ENCODE peak calls at places on chromosomes 3 and 15, in four cellular contexts. One of them, this sample, is unnamed.

GRCh38 chr3:65006300-65006739 is 318.5 kb upstream of the ADAMTS9 start:
- DNase-seq in stimulated activated CD4-positive, alpha-beta T cell treated with anti-CD3 and anti-CD28 coated beads, Interleukin-1b, Interleukin-23, amount 100 ng/mL, for 24 hours: no peak
- DNase-seq in neural progenitor cell: no peak
- DNase-seq in anterior cingulate cortex: no peak
- DNase-seq in this sample: peak

GRCh38 chr3:59263152-59263551 is 213.3 kb upstream of the CFAP20DC start:
- DNase-seq in anterior cingulate cortex: no peak
- DNase-seq in stimulated activated CD4-positive, alpha-beta T cell treated with anti-CD3 and anti-CD28 coated beads, Interleukin-1b, Interleukin-23, amount 100 ng/mL, for 24 hours: no peak
- DNase-seq in neural progenitor cell: no peak
- DNase-seq in this sample: no peak

GRCh38 chr15:59722451-59722850 is 33.3 kb upstream of the BNIP2 start:
- DNase-seq in anterior cingulate cortex: no peak
- DNase-seq in neural progenitor cell: no peak
- DNase-seq in stimulated activated CD4-positive, alpha-beta T cell treated with anti-CD3 and anti-CD28 coated beads, Interleukin-1b, Interleukin-23, amount 100 ng/mL, for 24 hours: no peak
- DNase-seq in this sample: no peak

GRCh38 chr15:74641151-74641550 is 25.5 kb downstream of the CLK3 start:
- DNase-seq in stimulated activated CD4-positive, alpha-beta T cell treated with anti-CD3 and anti-CD28 coated beads, Interleukin-1b, Interleukin-23, amount 100 ng/mL, for 24 hours: no peak
- DNase-seq in neural progenitor cell: no peak
- DNase-seq in anterior cingulate cortex: no peak
- DNase-seq in this sample: no peak

GRCh38 chr15:101008158-101009139 is 89.3 kb downstream of the LRRK1 start:
- DNase-seq in neural progenitor cell: peak
- DNase-seq in stimulated activated CD4-positive, alpha-beta T cell treated with anti-CD3 and anti-CD28 coated beads, Interleukin-1b, Interleukin-23, amount 100 ng/mL, for 24 hours: peak
- DNase-seq in anterior cingulate cortex: peak
- DNase-seq in this sample: peak

GRCh38 chr3:122055215-122055614 is at the start of gene CD86:
- DNase-seq in anterior cingulate cortex: no peak
- DNase-seq in neural progenitor cell: no peak
- DNase-seq in stimulated activated CD4-positive, alpha-beta T cell treated with anti-CD3 and anti-CD28 coated beads, Interleukin-1b, Interleukin-23, amount 100 ng/mL, for 24 hours: no peak
- DNase-seq in this sample: no peak

GRCh38 chr3:25235471-25235870 is 192.6 kb upstream of the RARB start:
- DNase-seq in anterior cingulate cortex: no peak
- DNase-seq in neural progenitor cell: no peak
- DNase-seq in stimulated activated CD4-positive, alpha-beta T cell treated with anti-CD3 and anti-CD28 coated beads, Interleukin-1b, Interleukin-23, amount 100 ng/mL, for 24 hours: no peak
- DNase-seq in this sample: peak

GRCh38 chr3:157491136-157491535 is 12.1 kb downstream of the VEPH1 start:
- DNase-seq in stimulated activated CD4-positive, alpha-beta T cell treated with anti-CD3 and anti-CD28 coated beads, Interleukin-1b, Interleukin-23, amount 100 ng/mL, for 24 hours: no peak
- DNase-seq in anterior cingulate cortex: no peak
- DNase-seq in neural progenitor cell: no peak
- DNase-seq in this sample: no peak

GRCh38 chr15:57031605-57032004 is 113.2 kb downstream of the TCF12 start:
- DNase-seq in anterior cingulate cortex: peak
- DNase-seq in neural progenitor cell: no peak
- DNase-seq in stimulated activated CD4-positive, alpha-beta T cell treated with anti-CD3 and anti-CD28 coated beads, Interleukin-1b, Interleukin-23, amount 100 ng/mL, for 24 hours: no peak
- DNase-seq in this sample: peak

GRCh38 chr3:33211444-33211843 is 7.2 kb downstream of the SUSD5 start:
- DNase-seq in stimulated activated CD4-positive, alpha-beta T cell treated with anti-CD3 and anti-CD28 coated beads, Interleukin-1b, Interleukin-23, amount 100 ng/mL, for 24 hours: no peak
- DNase-seq in anterior cingulate cortex: no peak
- DNase-seq in neural progenitor cell: no peak
- DNase-seq in this sample: peak

GRCh38 chr3:138197058-138197457 is 10.0 kb downstream of the ARMC8 start:
- DNase-seq in stimulated activated CD4-positive, alpha-beta T cell treated with anti-CD3 and anti-CD28 coated beads, Interleukin-1b, Interleukin-23, amount 100 ng/mL, for 24 hours: no peak
- DNase-seq in anterior cingulate cortex: no peak
- DNase-seq in neural progenitor cell: peak
- DNase-seq in this sample: peak

GRCh38 chr15:33956397-33956796 is 11.9 kb upstream of the CHRM5 start:
- DNase-seq in stimulated activated CD4-positive, alpha-beta T cell treated with anti-CD3 and anti-CD28 coated beads, Interleukin-1b, Interleukin-23, amount 100 ng/mL, for 24 hours: no peak
- DNase-seq in neural progenitor cell: no peak
- DNase-seq in anterior cingulate cortex: no peak
- DNase-seq in this sample: no peak

GRCh38 chr3:76387000-76387399 is 601.7 kb upstream of the ZNF717 start:
- DNase-seq in anterior cingulate cortex: no peak
- DNase-seq in neural progenitor cell: peak
- DNase-seq in stimulated activated CD4-positive, alpha-beta T cell treated with anti-CD3 and anti-CD28 coated beads, Interleukin-1b, Interleukin-23, amount 100 ng/mL, for 24 hours: no peak
- DNase-seq in this sample: no peak

GRCh38 chr15:101525087-101525669 is 35.7 kb upstream of the PCSK6 start:
- DNase-seq in neural progenitor cell: no peak
- DNase-seq in anterior cingulate cortex: no peak
- DNase-seq in stimulated activated CD4-positive, alpha-beta T cell treated with anti-CD3 and anti-CD28 coated beads, Interleukin-1b, Interleukin-23, amount 100 ng/mL, for 24 hours: no peak
- DNase-seq in this sample: no peak

GRCh38 chr3:31350307-31350706 is 182.4 kb upstream of the STT3B start:
- DNase-seq in anterior cingulate cortex: no peak
- DNase-seq in neural progenitor cell: peak
- DNase-seq in stimulated activated CD4-positive, alpha-beta T cell treated with anti-CD3 and anti-CD28 coated beads, Interleukin-1b, Interleukin-23, amount 100 ng/mL, for 24 hours: no peak
- DNase-seq in this sample: no peak

GRCh38 chr3:195450731-195451229 is 8.0 kb upstream of the ACAP2 start:
- DNase-seq in stimulated activated CD4-positive, alpha-beta T cell treated with anti-CD3 and anti-CD28 coated beads, Interleukin-1b, Interleukin-23, amount 100 ng/mL, for 24 hours: no peak
- DNase-seq in anterior cingulate cortex: no peak
- DNase-seq in neural progenitor cell: no peak
- DNase-seq in this sample: no peak

GRCh38 chr15:56524915-56525314 is 60.0 kb upstream of the MNS1 start:
- DNase-seq in neural progenitor cell: no peak
- DNase-seq in anterior cingulate cortex: no peak
- DNase-seq in stimulated activated CD4-positive, alpha-beta T cell treated with anti-CD3 and anti-CD28 coated beads, Interleukin-1b, Interleukin-23, amount 100 ng/mL, for 24 hours: no peak
- DNase-seq in this sample: peak

GRCh38 chr15:94327356-94327936 is 96.1 kb downstream of the MCTP2 start:
- DNase-seq in stimulated activated CD4-positive, alpha-beta T cell treated with anti-CD3 and anti-CD28 coated beads, Interleukin-1b, Interleukin-23, amount 100 ng/mL, for 24 hours: no peak
- DNase-seq in anterior cingulate cortex: no peak
- DNase-seq in neural progenitor cell: peak
- DNase-seq in this sample: peak

GRCh38 chr3:178706411-178706810 is 170.2 kb downstream of the KCNMB2 start:
- DNase-seq in neural progenitor cell: no peak
- DNase-seq in anterior cingulate cortex: no peak
- DNase-seq in stimulated activated CD4-positive, alpha-beta T cell treated with anti-CD3 and anti-CD28 coated beads, Interleukin-1b, Interleukin-23, amount 100 ng/mL, for 24 hours: no peak
- DNase-seq in this sample: no peak

GRCh38 chr3:124636863-124637296 is 93.4 kb upstream of the UMPS start:
- DNase-seq in anterior cingulate cortex: no peak
- DNase-seq in stimulated activated CD4-positive, alpha-beta T cell treated with anti-CD3 and anti-CD28 coated beads, Interleukin-1b, Interleukin-23, amount 100 ng/mL, for 24 hours: no peak
- DNase-seq in neural progenitor cell: no peak
- DNase-seq in this sample: no peak

GRCh38 chr15:81292516-81293001 is 31.4 kb downstream of the STARD5 start:
- DNase-seq in anterior cingulate cortex: no peak
- DNase-seq in stimulated activated CD4-positive, alpha-beta T cell treated with anti-CD3 and anti-CD28 coated beads, Interleukin-1b, Interleukin-23, amount 100 ng/mL, for 24 hours: peak
- DNase-seq in neural progenitor cell: no peak
- DNase-seq in this sample: no peak

GRCh38 chr3:32842531-32842931 is 24.7 kb downstream of the TRIM71 start:
- DNase-seq in anterior cingulate cortex: no peak
- DNase-seq in neural progenitor cell: no peak
- DNase-seq in stimulated activated CD4-positive, alpha-beta T cell treated with anti-CD3 and anti-CD28 coated beads, Interleukin-1b, Interleukin-23, amount 100 ng/mL, for 24 hours: no peak
- DNase-seq in this sample: no peak

GRCh38 chr3:45771831-45772230 is 24.5 kb downstream of the SLC6A20 start:
- DNase-seq in neural progenitor cell: no peak
- DNase-seq in stimulated activated CD4-positive, alpha-beta T cell treated with anti-CD3 and anti-CD28 coated beads, Interleukin-1b, Interleukin-23, amount 100 ng/mL, for 24 hours: no peak
- DNase-seq in anterior cingulate cortex: no peak
- DNase-seq in this sample: no peak

GRCh38 chr3:53137835-53138446 is 7.7 kb upstream of the RFT1 start:
- DNase-seq in neural progenitor cell: no peak
- DNase-seq in anterior cingulate cortex: no peak
- DNase-seq in stimulated activated CD4-positive, alpha-beta T cell treated with anti-CD3 and anti-CD28 coated beads, Interleukin-1b, Interleukin-23, amount 100 ng/mL, for 24 hours: no peak
- DNase-seq in this sample: no peak

GRCh38 chr3:162938073-162938472 is 1441.5 kb downstream of the OTOL1 start:
- DNase-seq in neural progenitor cell: no peak
- DNase-seq in anterior cingulate cortex: no peak
- DNase-seq in stimulated activated CD4-positive, alpha-beta T cell treated with anti-CD3 and anti-CD28 coated beads, Interleukin-1b, Interleukin-23, amount 100 ng/mL, for 24 hours: no peak
- DNase-seq in this sample: no peak

GRCh38 chr15:25715536-25716413 is 147.4 kb downstream of the ATP10A start:
- DNase-seq in neural progenitor cell: no peak
- DNase-seq in anterior cingulate cortex: no peak
- DNase-seq in stimulated activated CD4-positive, alpha-beta T cell treated with anti-CD3 and anti-CD28 coated beads, Interleukin-1b, Interleukin-23, amount 100 ng/mL, for 24 hours: no peak
- DNase-seq in this sample: no peak

GRCh38 chr3:68306571-68306970 is 625.8 kb downstream of the TAFA4 start:
- DNase-seq in anterior cingulate cortex: no peak
- DNase-seq in stimulated activated CD4-positive, alpha-beta T cell treated with anti-CD3 and anti-CD28 coated beads, Interleukin-1b, Interleukin-23, amount 100 ng/mL, for 24 hours: no peak
- DNase-seq in neural progenitor cell: peak
- DNase-seq in this sample: peak

GRCh38 chr3:14549256-14549931 is 9.3 kb upstream of the GRIP2 start:
- DNase-seq in anterior cingulate cortex: no peak
- DNase-seq in stimulated activated CD4-positive, alpha-beta T cell treated with anti-CD3 and anti-CD28 coated beads, Interleukin-1b, Interleukin-23, amount 100 ng/mL, for 24 hours: no peak
- DNase-seq in neural progenitor cell: no peak
- DNase-seq in this sample: no peak

GRCh38 chr3:141894524-141895176 is 18.2 kb downstream of the ATP1B3 start:
- DNase-seq in neural progenitor cell: no peak
- DNase-seq in stimulated activated CD4-positive, alpha-beta T cell treated with anti-CD3 and anti-CD28 coated beads, Interleukin-1b, Interleukin-23, amount 100 ng/mL, for 24 hours: no peak
- DNase-seq in anterior cingulate cortex: no peak
- DNase-seq in this sample: peak

GRCh38 chr15:32803631-32804030 is 85.8 kb downstream of the GREM1 start:
- DNase-seq in stimulated activated CD4-positive, alpha-beta T cell treated with anti-CD3 and anti-CD28 coated beads, Interleukin-1b, Interleukin-23, amount 100 ng/mL, for 24 hours: no peak
- DNase-seq in neural progenitor cell: no peak
- DNase-seq in anterior cingulate cortex: no peak
- DNase-seq in this sample: no peak

GRCh38 chr3:16064660-16065414 is 109.6 kb upstream of the GALNT15 start:
- DNase-seq in stimulated activated CD4-positive, alpha-beta T cell treated with anti-CD3 and anti-CD28 coated beads, Interleukin-1b, Interleukin-23, amount 100 ng/mL, for 24 hours: no peak
- DNase-seq in neural progenitor cell: no peak
- DNase-seq in anterior cingulate cortex: no peak
- DNase-seq in this sample: peak

GRCh38 chr3:125240496-125240895 is 27.9 kb upstream of the SLC12A8 start:
- DNase-seq in stimulated activated CD4-positive, alpha-beta T cell treated with anti-CD3 and anti-CD28 coated beads, Interleukin-1b, Interleukin-23, amount 100 ng/mL, for 24 hours: no peak
- DNase-seq in neural progenitor cell: no peak
- DNase-seq in anterior cingulate cortex: no peak
- DNase-seq in this sample: peak

GRCh38 chr3:46280105-46280797 is 38.0 kb downstream of the CCR3 start:
- DNase-seq in stimulated activated CD4-positive, alpha-beta T cell treated with anti-CD3 and anti-CD28 coated beads, Interleukin-1b, Interleukin-23, amount 100 ng/mL, for 24 hours: peak
- DNase-seq in neural progenitor cell: no peak
- DNase-seq in anterior cingulate cortex: no peak
- DNase-seq in this sample: peak

GRCh38 chr3:101954361-101954760 is 105.0 kb downstream of the NFKBIZ start:
- DNase-seq in anterior cingulate cortex: no peak
- DNase-seq in stimulated activated CD4-positive, alpha-beta T cell treated with anti-CD3 and anti-CD28 coated beads, Interleukin-1b, Interleukin-23, amount 100 ng/mL, for 24 hours: no peak
- DNase-seq in neural progenitor cell: no peak
- DNase-seq in this sample: no peak

GRCh38 chr3:141212555-141212954 is 19.1 kb upstream of the PXYLP1 start:
- DNase-seq in stimulated activated CD4-positive, alpha-beta T cell treated with anti-CD3 and anti-CD28 coated beads, Interleukin-1b, Interleukin-23, amount 100 ng/mL, for 24 hours: no peak
- DNase-seq in neural progenitor cell: no peak
- DNase-seq in anterior cingulate cortex: no peak
- DNase-seq in this sample: no peak

GRCh38 chr15:88701561-88702095 is 62.8 kb downstream of the ISG20 start:
- DNase-seq in neural progenitor cell: peak
- DNase-seq in anterior cingulate cortex: no peak
- DNase-seq in stimulated activated CD4-positive, alpha-beta T cell treated with anti-CD3 and anti-CD28 coated beads, Interleukin-1b, Interleukin-23, amount 100 ng/mL, for 24 hours: no peak
- DNase-seq in this sample: no peak

GRCh38 chr3:102673271-102674115 is 238.7 kb downstream of the ZPLD1 start:
- DNase-seq in stimulated activated CD4-positive, alpha-beta T cell treated with anti-CD3 and anti-CD28 coated beads, Interleukin-1b, Interleukin-23, amount 100 ng/mL, for 24 hours: peak
- DNase-seq in anterior cingulate cortex: peak
- DNase-seq in neural progenitor cell: peak
- DNase-seq in this sample: peak

GRCh38 chr3:152071924-152072323 is 196.8 kb upstream of the MBNL1 start:
- DNase-seq in anterior cingulate cortex: no peak
- DNase-seq in neural progenitor cell: peak
- DNase-seq in stimulated activated CD4-positive, alpha-beta T cell treated with anti-CD3 and anti-CD28 coated beads, Interleukin-1b, Interleukin-23, amount 100 ng/mL, for 24 hours: no peak
- DNase-seq in this sample: peak

This sample was measured in astrocyte of the hippocampus.